ENCODE peak calls at places on chromosomes 2 and 18, in five cellular contexts. A is GM12878, E is GM12891, W is SK-N-SH, Z is K562. R is an unnamed sample.

GRCh38 chr2:112784199-112785189 is at the start of gene IL1A:
- DNase-seq in Z (peak; percentile 36), E (no peak), A (no peak), W (no peak), R (no peak)

GRCh38 chr2:207633686-207634085 is 8.5 kb upstream of the METTL21A start:
- DNase-seq in A (no peak), W (no peak), E (no peak), Z (no peak), R (no peak)

GRCh38 chr2:212145111-212145510 is 393.5 kb downstream of the ERBB4 start:
- DNase-seq in W (no peak), Z (no peak), E (no peak), A (no peak), R (no peak)

GRCh38 chr2:189762551-189763298 is at the start of gene OSGEPL1:
- DNase-seq in A (peak; percentile 87), W (peak; percentile 81), Z (peak; percentile 72), E (peak; percentile 45), R (peak; percentile 32)

GRCh38 chr18:490024-490366 is 10.5 kb downstream of the COLEC12 start:
- DNase-seq in Z (no peak), W (no peak), A (no peak), E (no peak), R (no peak)

GRCh38 chr18:39724652-39725051 is 2159.1 kb upstream of the CELF4 start:
- DNase-seq in Z (no peak), A (no peak), E (no peak), W (no peak), R (no peak)

GRCh38 chr2:217609952-217610351 is 392.8 kb downstream of the TNS1 start:
- DNase-seq in Z (no peak), A (no peak), E (no peak), W (no peak), R (no peak)

GRCh38 chr2:108640731-108641130 is 78.6 kb upstream of the RANBP2 start:
- DNase-seq in E (no peak), Z (no peak), A (no peak), W (peak; percentile 51), R (no peak)

GRCh38 chr2:233210843-233211600 is 40.5 kb upstream of the ATG16L1 start:
- DNase-seq in A (no peak), E (no peak), Z (no peak), W (no peak), R (no peak)

GRCh38 chr18:56511996-56512395 is 126.4 kb downstream of the TXNL1 start:
- DNase-seq in Z (no peak), A (peak; percentile 20), E (no peak), W (no peak), R (no peak)

GRCh38 chr2:182618672-182619079 is 97.4 kb upstream of the DNAJC10 start:
- DNase-seq in Z (no peak), E (no peak), A (no peak), W (no peak), R (no peak)

GRCh38 chr2:201880620-201881381 is 74.5 kb downstream of the CDK15 start:
- DNase-seq in E (no peak), A (no peak), W (no peak), Z (peak; percentile 11), R (no peak)

GRCh38 chr2:120917876-120918275 is 182.2 kb downstream of the GLI2 start:
- DNase-seq in A (no peak), Z (no peak), W (no peak), E (no peak), R (no peak)

GRCh38 chr18:35778850-35779634 is 193.4 kb upstream of the RMP24 start:
- DNase-seq in E (no peak), Z (no peak), A (no peak), W (peak; percentile 53), R (no peak)

GRCh38 chr18:68056936-68057335 is 540.4 kb upstream of the DSEL start:
- DNase-seq in Z (no peak), A (no peak), E (no peak), W (no peak), R (no peak)

GRCh38 chr2:176234966-176235365 is 34.3 kb upstream of the MTX2 start:
- DNase-seq in Z (no peak), E (no peak), A (no peak), W (no peak), R (no peak)

GRCh38 chr18:48782381-48782841 is 168.4 kb downstream of the SMAD7 start:
- DNase-seq in W (no peak), A (no peak), E (no peak), Z (no peak), R (no peak)

GRCh38 chr18:5237083-5237722 is 40.1 kb upstream of the AKAIN1 start:
- DNase-seq in W (no peak), Z (no peak), A (no peak), E (peak; percentile 3), R (no peak)

GRCh38 chr18:25827961-25828561 is 262.4 kb downstream of the SS18 start:
- DNase-seq in Z (no peak), A (no peak), E (no peak), W (peak; percentile 71), R (no peak)

DNA sequence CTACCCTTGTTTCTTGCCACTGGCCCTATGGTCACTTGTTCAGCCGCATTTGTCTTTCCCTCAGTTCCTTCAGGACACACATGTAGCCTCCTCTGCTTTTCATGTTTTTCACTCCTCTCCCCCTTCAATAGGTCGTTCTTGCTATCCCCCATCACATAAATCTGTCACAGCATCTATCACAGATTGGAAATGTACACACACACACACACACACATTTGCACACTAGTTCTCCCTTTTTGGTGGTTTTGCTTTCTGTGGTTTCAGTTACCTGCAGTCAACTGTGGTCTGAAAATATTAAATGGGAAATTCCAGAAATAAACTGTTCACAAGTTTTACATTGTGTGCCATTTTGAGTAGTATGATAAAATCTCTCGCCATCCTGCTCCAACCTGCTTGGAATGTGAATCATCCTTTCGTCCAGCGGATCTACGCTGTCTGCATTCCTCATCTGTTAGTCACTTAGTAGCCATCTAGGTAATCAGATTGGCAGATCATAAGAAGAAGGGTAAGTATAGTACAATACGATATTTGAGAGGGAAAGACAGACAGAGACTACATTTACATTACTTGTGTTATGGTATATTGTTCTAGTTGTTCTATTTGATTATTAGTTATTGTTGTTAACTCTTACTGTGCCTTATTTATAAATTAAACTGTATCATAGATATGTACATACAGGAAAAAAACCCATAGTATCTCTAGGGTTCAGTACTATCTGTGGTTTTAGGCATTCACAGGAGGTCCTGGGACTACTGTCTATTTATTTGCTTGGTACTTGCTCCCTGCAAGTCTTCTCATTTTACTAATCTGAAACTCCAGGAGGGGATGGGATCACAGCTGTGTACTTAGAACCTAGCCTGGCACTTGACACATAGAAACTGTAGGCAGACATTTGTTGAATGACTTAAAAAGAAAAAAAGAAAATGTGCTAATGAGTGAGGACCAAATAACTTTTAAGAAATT is 86.1 kb upstream of the PNPT1 start:
- DNase-seq in A (no peak), Z (no peak), E (no peak), W (no peak), R (no peak)
- TF ChIP-seq POLR2AphosphoS5 in A (no peak), Z (no peak), E (no peak), W (peak; percentile 50), R (no peak)

GRCh38 chr2:191501390-191502168 is 176.4 kb upstream of the NABP1 start:
- DNase-seq in Z (no peak), W (peak; percentile 48), E (no peak), A (no peak), R (no peak)
- TF ChIP-seq TAF1 in Z (no peak), W (no peak), E (no peak), A (no peak), R (no peak)

GRCh38 chr2:12201369-12201768 is 454.9 kb downstream of the LPIN1 start:
- DNase-seq in A (no peak), W (no peak), Z (no peak), E (no peak), R (no peak)

GRCh38 chr2:12199661-12200258 is 453.3 kb downstream of the LPIN1 start:
- DNase-seq in W (peak; percentile 22), Z (no peak), A (no peak), E (no peak), R (no peak)

GRCh38 chr2:12203528-12203927 is 457.1 kb downstream of the LPIN1 start:
- DNase-seq in E (no peak), A (no peak), W (no peak), Z (no peak), R (no peak)

GRCh38 chr2:12202702-12203101 is 456.3 kb downstream of the LPIN1 start:
- DNase-seq in E (no peak), A (no peak), Z (no peak), W (no peak), R (no peak)

DNA sequence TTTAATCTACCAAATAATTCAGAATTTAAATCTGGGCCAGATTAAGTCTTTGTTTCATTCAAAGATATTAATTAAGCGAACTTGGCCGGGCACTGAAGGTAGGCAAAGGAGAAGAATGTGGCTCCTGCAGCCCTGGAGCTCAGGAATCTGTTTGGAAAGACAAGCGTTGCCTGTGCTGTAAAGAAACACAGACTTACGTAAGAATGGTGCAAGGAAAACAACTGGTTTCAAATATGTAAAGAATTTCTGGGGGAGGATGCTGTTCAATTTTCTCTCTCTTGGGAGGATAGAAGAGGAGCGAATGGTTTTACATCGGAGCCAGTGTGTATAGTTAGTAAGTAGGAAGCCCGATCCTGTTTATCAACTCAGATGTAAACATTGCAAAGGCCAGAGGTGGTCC is 455.9 kb downstream of the LPIN1 start:
- DNase-seq in E (no peak), A (no peak), W (no peak), Z (no peak), R (no peak)
- TF ChIP-seq POLR2AphosphoS5 in E (no peak), A (no peak), W (no peak), Z (no peak), R (no peak)

GRCh38 chr18:46675112-46675511 is 18.1 kb upstream of the LOXHD1 start:
- DNase-seq in Z (no peak), W (no peak), A (no peak), E (no peak), R (no peak)
- TF ChIP-seq TAF1 in Z (no peak), W (no peak), A (no peak), E (no peak), R (no peak)

DNA sequence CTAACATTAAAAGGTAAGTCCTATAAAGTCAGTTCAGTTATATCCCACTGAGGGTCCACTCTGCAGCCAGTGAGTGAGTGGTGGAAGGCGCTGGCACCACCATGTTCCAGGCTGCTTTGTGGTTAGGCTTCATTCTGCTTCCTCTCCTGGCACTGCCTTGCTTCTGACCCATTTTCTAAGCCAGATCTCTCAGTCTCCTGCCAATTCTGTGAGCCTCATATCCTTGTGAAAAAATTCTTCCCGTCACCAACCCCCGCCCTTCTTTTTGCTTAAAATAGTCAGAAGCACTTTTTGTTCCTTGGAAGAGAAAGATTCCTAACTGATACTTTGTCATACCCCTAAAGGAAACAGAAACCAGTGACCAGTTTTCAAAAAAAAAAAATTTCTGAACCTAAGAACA is 139.8 kb upstream of the NCK2 start:
- DNase-seq in A (no peak), E (no peak), Z (no peak), W (no peak), R (no peak)
- TF ChIP-seq POLR2AphosphoS5 in A (no peak), E (no peak), Z (no peak), W (no peak), R (no peak)

GRCh38 chr2:66318009-66318561 is 116.8 kb upstream of the MEIS1 start:
- DNase-seq in W (no peak), A (no peak), Z (no peak), E (no peak), R (no peak)
- TF ChIP-seq TAF1 in W (no peak), A (no peak), Z (no peak), E (no peak), R (no peak)

GRCh38 chr2:27628767-27629709 is at the start of the genes CCDC121 and GPN1:
- DNase-seq in W (peak; percentile 91), E (peak; percentile 69), Z (peak; percentile 84), A (peak; percentile 75), R (peak; percentile 72)
- TF ChIP-seq POLR2AphosphoS5 in W (peak; percentile 97), E (peak; percentile 94), Z (peak; percentile 86), A (peak; percentile 91), R (peak; percentile 85)

GRCh38 chr2:221570321-221571107 is 1.6 kb downstream of the EPHA4 start:
- DNase-seq in Z (no peak), E (no peak), W (peak; percentile 3), A (no peak), R (peak; percentile 8)
- TF ChIP-seq TAF1 in Z (no peak), E (no peak), W (no peak), A (no peak), R (no peak)